ENCODE peak calls at places on chromosomes 7 and 10, in nine cellular contexts. M is CD4-positive, CD25-positive, alpha-beta regulatory T cell; W is psoas muscle; J is H7; H is esophagus squamous epithelium; Z is GM23248; S is spleen; D is BE2C; R is GM12878. T is an unnamed sample. For H3K36me3 and H3K27me3, the result is how much of the 10 kb centered on the place peaks cover.

GRCh38 chr7:107622429-107622828 is 38.2 kb upstream of the SLC26A4 start:
- DNase-seq in Z (peak), M (peak), S (no peak), W (no peak), R (no peak), D (no peak), H (no peak), J (no peak), T (no peak)

GRCh38 chr7:119783799-119784198 is 489.2 kb upstream of the KCND2 start:
- DNase-seq in Z (peak), H (no peak), S (no peak), M (no peak), J (no peak), R (no peak), D (peak), W (no peak), T (no peak)

GRCh38 chr7:75989726-75990388 is 4.5 kb downstream of the TMEM120A start:
- DNase-seq in S (peak), R (no peak), D (no peak), Z (peak), J (no peak), M (no peak), W (peak), H (no peak), T (no peak)

GRCh38 chr7:2116903-2117680 is 115.7 kb downstream of the MAD1L1 start:
- DNase-seq in W (peak), R (no peak), M (no peak), H (no peak), J (no peak), Z (no peak), D (peak), S (no peak), T (no peak)

GRCh38 chr10:15370212-15370740 is 813 bp downstream of the FAM171A1 start:
- DNase-seq in S (peak), M (no peak), R (no peak), W (peak), H (no peak), D (peak), J (peak), Z (peak), T (peak)

GRCh38 chr7:147535619-147536200 is 1054.9 kb upstream of the C7orf33 start:
- DNase-seq in H (no peak), J (no peak), M (no peak), W (no peak), S (no peak), D (no peak), R (no peak), Z (peak), T (no peak)

GRCh38 chr10:13922591-13922990 is 335.8 kb downstream of the PRPF18 start:
- DNase-seq in Z (peak), W (no peak), R (no peak), D (no peak), H (no peak), J (no peak), M (no peak), S (no peak), T (no peak)

GRCh38 chr7:55622241-55622835 is 50.0 kb upstream of the VOPP1 start:
- DNase-seq in J (no peak), W (no peak), M (no peak), Z (no peak), H (no peak), S (no peak), D (no peak), R (no peak), T (no peak)

GRCh38 chr7:31957090-31957720 is 113.0 kb downstream of the PDE1C start:
- DNase-seq in J (no peak), H (no peak), Z (peak), W (no peak), D (no peak), S (no peak), M (no peak), R (no peak), T (no peak)

GRCh38 chr7:48035967-48036478 is 680 bp downstream of the C7orf57 start:
- DNase-seq in H (no peak), W (peak), S (peak), D (peak), M (peak), R (no peak), Z (peak), J (no peak), T (peak)

GRCh38 chr7:44432381-44432977 is 58.0 kb downstream of the NUDCD3 start:
- DNase-seq in M (no peak), H (no peak), Z (no peak), J (no peak), S (no peak), D (no peak), R (no peak), W (no peak), T (no peak)

GRCh38 chr7:138738114-138738513 is 37.0 kb upstream of the SVOPL start:
- DNase-seq in M (no peak), W (no peak), J (no peak), H (no peak), R (no peak), D (no peak), S (no peak), Z (no peak), T (no peak)

GRCh38 chr7:130277763-130278643 is 11.3 kb downstream of the CPA2 start:
- DNase-seq in Z (peak), R (no peak), M (no peak), W (peak), S (no peak), D (peak), H (no peak), J (peak), T (peak)

GRCh38 chr10:23826399-23826798 is 382.5 kb upstream of the KIAA1217 start:
- DNase-seq in W (no peak), J (peak), D (no peak), M (peak), Z (peak), R (no peak), H (no peak), S (no peak), T (peak)

GRCh38 chr10:97270523-97271154 is 21.8 kb downstream of the ARHGAP19 start:
- DNase-seq in W (no peak), J (no peak), H (no peak), M (no peak), Z (peak), R (no peak), S (no peak), D (no peak), T (no peak)

GRCh38 chr7:149856-150636 is 42.3 kb upstream of the FAM20C start:
- DNase-seq in W (peak), D (peak), H (no peak), M (peak), J (peak), R (no peak), Z (peak), S (peak), T (peak)

GRCh38 chr7:149753370-149754233 is 19.8 kb downstream of the ZNF467 start:
- DNase-seq in W (no peak), J (peak), R (no peak), S (peak), H (no peak), M (no peak), Z (peak), D (peak), T (peak)

GRCh38 chr7:87934699-87935372 is 785 bp downstream of the ADAM22 start:
- DNase-seq in W (no peak), S (peak), Z (peak), D (peak), R (no peak), J (peak), M (peak), H (no peak), T (peak)

GRCh38 chr10:96540240-96540639 is 26.5 kb upstream of the TLL2 start:
- DNase-seq in R (no peak), S (no peak), W (no peak), J (no peak), M (no peak), D (no peak), Z (no peak), H (no peak), T (no peak)

GRCh38 chr10:110016037-110016436 is 8.3 kb downstream of the ADD3 start:
- DNase-seq in S (no peak), Z (no peak), M (no peak), H (no peak), R (no peak), D (peak), J (peak), W (no peak), T (peak)

GRCh38 chr10:75407716-75408511 is 6.3 kb upstream of the ZNF503 start:
- DNase-seq in W (peak), S (no peak), R (no peak), Z (peak), J (peak), D (no peak), H (no peak), M (no peak), T (no peak)
- H3K4me3 ChIP-seq in W (peak), S (peak), R (no peak), Z (peak), J (peak), D (peak), H (peak), M (no peak), T (peak)

DNA sequence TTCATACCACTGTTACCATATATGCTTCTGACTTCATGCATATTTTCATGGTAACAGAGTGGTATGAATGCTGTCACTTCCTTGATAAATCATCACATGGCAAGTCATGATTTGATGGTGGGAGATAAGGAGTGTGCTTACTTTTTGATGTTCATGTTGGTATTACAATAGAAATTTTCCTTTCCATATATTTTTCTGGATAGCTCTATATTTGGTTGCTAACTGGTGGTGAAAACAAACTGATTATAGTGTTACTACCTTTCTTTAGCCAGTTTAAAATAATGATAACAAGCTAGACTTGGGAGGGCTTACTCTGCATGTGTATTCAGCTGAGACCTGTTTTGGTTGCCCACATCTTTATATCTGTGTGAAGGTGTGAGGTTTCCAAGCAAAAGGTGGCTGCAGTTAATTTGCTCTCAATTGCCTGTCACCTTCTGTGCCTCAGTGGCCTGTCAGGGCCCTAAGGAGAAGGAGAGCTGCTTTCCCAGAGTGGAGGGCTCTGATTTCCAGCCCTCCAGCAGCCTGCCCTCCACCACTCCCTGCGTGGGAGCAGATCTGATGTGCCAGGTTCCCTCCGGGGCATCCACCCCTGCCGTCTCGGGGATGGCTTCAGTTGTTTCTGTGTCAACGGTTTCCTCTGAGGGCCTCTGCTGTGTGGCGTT is 107.6 kb upstream of the KLF6 start:
- DNase-seq in H (no peak), D (no peak), R (no peak), Z (peak), W (no peak), S (no peak), M (peak), J (no peak), T (no peak)
- H3K36me3 ChIP-seq in H (under half), D (under half), R (under half), Z (under half), W (under half), S (under half), M (under half), J (under half), T (under half)

DNA sequence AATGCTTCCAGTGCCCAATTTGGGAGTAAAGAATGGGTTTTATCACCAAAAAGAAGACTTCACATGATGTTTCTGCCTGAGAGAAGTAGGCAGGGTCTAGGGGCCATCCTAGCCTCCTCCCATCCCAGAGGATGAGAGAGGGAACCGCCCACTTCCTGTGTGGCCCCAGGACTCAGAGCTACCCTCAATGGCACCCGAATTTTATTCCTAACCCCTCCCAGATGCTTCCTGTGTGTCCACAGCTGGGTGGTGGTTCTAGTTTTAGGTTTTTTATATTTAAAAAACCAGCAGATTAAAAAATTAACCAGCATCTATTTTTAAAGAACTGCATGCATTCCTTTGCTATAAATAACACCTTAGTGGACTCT is 583.5 kb downstream of the PTPRN2 start:
- DNase-seq in H (no peak), S (peak), Z (no peak), R (no peak), J (peak), W (no peak), D (no peak), M (no peak), T (no peak)
- H3K27me3 ChIP-seq in H (under half), S (under half), Z (under half), R (under half), J (under half), W (under half), D (under half), M (under half), T (under half)

DNA sequence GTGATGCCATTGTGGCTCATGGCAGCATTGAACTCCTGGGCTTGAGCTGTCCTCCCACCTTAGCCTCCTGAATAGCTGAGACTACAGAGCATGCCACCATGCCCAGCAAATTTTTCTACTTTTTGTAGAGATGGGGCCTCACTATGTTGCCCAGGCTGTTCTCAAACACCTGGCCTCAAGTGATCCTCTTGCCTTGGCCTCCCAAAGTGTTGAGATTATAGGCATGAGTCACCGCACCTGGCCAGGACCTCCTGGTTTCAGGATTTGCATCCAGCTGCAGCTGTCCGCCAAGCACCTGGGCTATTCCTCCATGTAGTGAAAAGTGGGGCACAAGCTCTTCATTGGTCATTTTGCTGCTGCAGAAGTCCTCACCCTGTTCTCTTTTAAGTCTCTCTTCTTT is 58.9 kb downstream of the ZNF22 start:
- DNase-seq in S (no peak), Z (no peak), D (no peak), H (no peak), J (no peak), R (no peak), M (no peak), W (no peak), T (no peak)
- H3K4me3 ChIP-seq in S (no peak), Z (no peak), D (no peak), H (no peak), J (no peak), R (no peak), M (no peak), W (no peak), T (no peak)

DNA sequence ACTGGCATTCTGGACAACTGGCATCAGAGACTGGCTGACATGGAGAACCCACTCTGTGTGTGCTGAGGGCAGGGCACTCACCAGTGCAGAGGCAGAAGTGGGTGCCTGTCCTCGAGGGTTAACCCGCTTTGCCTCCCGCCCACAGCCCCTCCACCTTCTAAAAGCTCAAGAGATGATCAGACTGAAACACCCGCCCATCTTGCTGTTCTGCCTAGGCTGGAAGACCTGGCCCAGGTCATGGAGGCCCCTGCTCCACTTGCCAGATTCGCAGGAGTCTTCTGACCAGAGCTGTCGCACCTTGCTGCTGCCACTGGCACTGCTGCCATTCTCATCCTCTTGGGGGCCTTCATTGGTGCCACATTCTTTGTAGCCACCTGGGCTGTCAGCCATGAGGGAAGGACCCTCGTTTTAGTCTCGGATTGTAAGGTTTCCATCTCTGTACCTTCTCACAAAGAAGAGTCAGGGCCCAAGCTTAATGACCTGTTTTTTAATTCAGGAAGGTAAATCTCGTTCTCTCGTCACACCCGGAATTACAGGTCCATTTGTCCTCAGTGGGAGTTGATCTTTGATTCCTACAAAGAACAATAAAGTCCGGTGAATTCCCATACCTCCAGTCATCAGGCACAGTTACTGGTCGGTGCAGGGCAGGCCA is 1.9 kb downstream of the CYREN start:
- DNase-seq in S (peak), W (no peak), M (no peak), Z (no peak), R (no peak), D (no peak), J (peak), H (no peak), T (no peak)
- H3K36me3 ChIP-seq in S (under half), W (under half), M (under half), Z (under half), R (under half), D (under half), J (under half), H (half or more), T (under half)

DNA sequence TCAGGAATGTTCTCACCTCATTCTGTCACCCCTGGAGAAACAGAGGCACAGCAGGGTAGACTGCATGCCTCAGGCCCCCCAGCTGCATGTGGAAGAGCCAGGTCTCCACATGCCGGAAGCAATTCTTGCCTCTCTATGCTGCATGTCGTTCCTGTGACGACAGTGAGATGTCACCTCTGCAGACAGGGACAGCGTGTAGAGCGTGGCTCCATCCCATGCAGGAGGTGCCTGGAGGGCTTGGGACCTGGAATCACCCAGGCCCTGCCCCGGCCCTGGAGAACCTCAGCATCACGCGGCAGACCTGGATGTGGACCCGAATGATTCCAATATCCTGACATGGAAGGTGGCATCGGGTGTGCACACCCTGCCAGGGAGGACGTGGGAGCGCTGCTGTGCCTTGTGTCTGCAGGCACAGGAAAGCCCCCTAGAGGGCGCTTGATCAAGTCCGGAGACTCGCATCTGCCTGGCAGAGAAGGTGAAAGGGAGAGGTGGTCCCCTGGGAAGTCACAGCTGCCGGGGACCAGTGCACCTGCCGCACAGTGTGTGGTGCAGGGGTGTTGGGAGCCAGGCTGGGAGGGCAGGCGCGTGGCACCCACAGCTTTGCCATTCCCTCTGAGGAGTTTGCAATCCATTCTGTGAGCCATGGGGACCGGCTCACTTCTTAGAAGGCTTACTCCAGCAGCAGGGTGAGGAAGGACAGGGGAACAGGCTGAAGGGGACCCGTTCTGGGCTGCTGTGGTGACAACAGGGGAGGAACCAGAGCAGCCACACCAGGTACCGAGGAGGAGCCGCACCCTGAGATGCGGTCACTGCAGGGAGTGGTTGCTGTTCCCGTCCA is 45.3 kb upstream of the EN2 start:
- DNase-seq in M (peak), S (peak), W (no peak), H (no peak), R (no peak), D (peak), Z (peak), J (peak), T (peak)
- H3K27me3 ChIP-seq in M (under half), S (under half), W (under half), H (under half), R (under half), D (under half), Z (under half), J (under half), T (under half)

DNA sequence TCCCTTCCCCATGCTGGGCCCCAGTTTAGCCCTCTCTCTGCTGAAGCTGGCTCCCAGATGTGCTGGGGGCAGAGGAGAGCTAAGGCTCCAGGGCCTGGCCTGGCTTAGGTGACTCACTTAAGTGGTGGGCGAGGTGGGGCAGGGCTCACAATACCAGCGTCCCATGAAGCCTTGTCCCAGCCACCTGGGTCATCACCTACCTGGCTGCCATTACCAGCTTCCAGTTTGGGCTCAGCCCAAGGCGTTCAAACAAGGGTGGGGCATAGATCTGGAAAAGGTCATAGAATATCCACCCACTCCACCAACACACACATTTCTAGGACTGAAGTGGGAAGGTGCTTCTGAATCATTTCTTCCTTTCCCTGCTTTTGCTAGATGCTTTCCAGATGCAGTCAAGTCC is 8.3 kb downstream of the KAZALD1 start:
- DNase-seq in D (no peak), R (no peak), M (no peak), Z (peak), H (no peak), J (peak), W (no peak), S (no peak), T (no peak)
- H3K4me3 ChIP-seq in D (no peak), R (no peak), M (no peak), Z (no peak), H (no peak), J (no peak), W (no peak), S (no peak), T (no peak)